ENCODE peak calls at places on chromosomes 16 and 17, in nine cellular contexts. M is prostate gland, Z is stomach, O is IMR-90, X is right lobe of liver, R is breast epithelium, U is transverse colon, Q is body of pancreas, P is heart left ventricle. T is an unnamed sample. For H3K4me1 and H3K36me3, the result is how much of the 10 kb centered on the place peaks cover.

GRCh38 chr16:31064882-31065461 is 9.1 kb downstream of the ZNF668 start:
- DNase-seq in O (peak), Z (no peak), P (peak), R (no peak), X (no peak), Q (no peak), M (no peak), U (no peak), T (no peak)

GRCh38 chr17:80859004-80859941 is 132.4 kb upstream of the CHMP6 start:
- DNase-seq in M (peak), Q (peak), U (peak), P (peak), O (peak), R (no peak), X (peak), Z (peak), T (peak)

GRCh38 chr16:17078950-17079631 is 391.7 kb downstream of the XYLT1 start:
- DNase-seq in M (no peak), X (no peak), Z (no peak), P (no peak), R (no peak), O (no peak), U (no peak), Q (no peak), T (no peak)

GRCh38 chr17:16444258-16444886 is 29.0 kb downstream of the TRPV2 start:
- DNase-seq in P (no peak), O (no peak), X (no peak), U (no peak), M (no peak), R (no peak), Z (peak), Q (peak), T (no peak)

GRCh38 chr16:23282508-23282907 is 19.6 kb upstream of the SCNN1B start:
- DNase-seq in O (no peak), M (no peak), R (no peak), X (no peak), Z (no peak), U (no peak), Q (no peak), P (no peak), T (no peak)

GRCh38 chr16:50771366-50771765 is 29.5 kb downstream of the CYLD start:
- DNase-seq in X (no peak), R (no peak), U (no peak), M (no peak), P (no peak), Q (no peak), O (peak), Z (no peak), T (no peak)

GRCh38 chr16:85448557-85449194 is 164.4 kb upstream of the GSE1 start:
- DNase-seq in M (no peak), P (no peak), R (peak), Q (peak), O (no peak), X (peak), U (peak), Z (peak), T (no peak)

GRCh38 chr17:5533486-5534315 is 47.3 kb downstream of the MIS12 start:
- DNase-seq in R (no peak), U (no peak), Q (no peak), P (no peak), Z (no peak), M (no peak), X (no peak), O (no peak), T (no peak)

GRCh38 chr17:38430822-38431221 is 2.6 kb downstream of the ARHGAP23 start:
- DNase-seq in M (no peak), Q (no peak), R (no peak), P (no peak), Z (no peak), U (no peak), O (no peak), X (peak), T (no peak)

GRCh38 chr17:15260376-15261062 is 4.6 kb downstream of the PMP22 start:
- DNase-seq in Z (peak), Q (peak), M (peak), O (peak), P (peak), R (peak), X (peak), U (peak), T (peak)

GRCh38 chr16:53933407-53933806 is 229.5 kb downstream of the FTO start:
- DNase-seq in M (no peak), R (no peak), X (no peak), U (no peak), O (no peak), P (no peak), Q (no peak), Z (no peak), T (no peak)

GRCh38 chr17:81566461-81567126 is 14.4 kb upstream of the FAAP100 start:
- DNase-seq in Q (peak), Z (peak), R (peak), P (peak), O (peak), M (peak), U (peak), X (peak), T (peak)

DNA sequence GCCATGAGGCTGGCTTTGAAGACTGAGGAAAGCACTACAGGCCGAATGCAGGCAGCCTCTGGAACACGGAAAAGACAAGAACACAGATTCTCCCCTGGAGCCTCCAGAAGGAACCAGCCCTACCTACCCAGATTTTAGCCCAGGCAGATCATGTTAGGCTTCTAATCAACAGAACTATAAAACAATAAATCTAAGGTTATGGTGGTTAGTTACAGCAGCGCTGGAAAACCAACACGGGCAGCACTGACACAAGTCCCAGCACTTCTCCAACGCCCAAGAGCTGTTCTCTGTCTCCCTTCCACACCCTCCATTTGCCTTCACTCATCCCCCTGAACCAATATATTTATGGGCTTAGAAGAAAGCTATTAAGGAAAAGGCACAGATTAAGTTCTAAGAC is 7.5 kb downstream of the ANKRD11 start:
- DNase-seq in Z (no peak), M (no peak), Q (no peak), X (no peak), R (no peak), O (no peak), P (no peak), U (peak), T (no peak)
- H3K4me1 ChIP-seq in Z (half or more), M (under half), Q (half or more), X (under half), R (under half), O (under half), P (half or more), U (half or more), T (under half)

GRCh38 chr17:69608808-69609494 is 194.5 kb downstream of the MAP2K6 start:
- DNase-seq in M (no peak), X (no peak), O (peak), Q (no peak), R (no peak), P (no peak), U (no peak), Z (no peak), T (no peak)
- TF ChIP-seq POLR2A in M (no peak), X (no peak), O (no peak), Q (no peak), R (no peak), P (no peak), U (no peak), Z (no peak), T (no peak)

DNA sequence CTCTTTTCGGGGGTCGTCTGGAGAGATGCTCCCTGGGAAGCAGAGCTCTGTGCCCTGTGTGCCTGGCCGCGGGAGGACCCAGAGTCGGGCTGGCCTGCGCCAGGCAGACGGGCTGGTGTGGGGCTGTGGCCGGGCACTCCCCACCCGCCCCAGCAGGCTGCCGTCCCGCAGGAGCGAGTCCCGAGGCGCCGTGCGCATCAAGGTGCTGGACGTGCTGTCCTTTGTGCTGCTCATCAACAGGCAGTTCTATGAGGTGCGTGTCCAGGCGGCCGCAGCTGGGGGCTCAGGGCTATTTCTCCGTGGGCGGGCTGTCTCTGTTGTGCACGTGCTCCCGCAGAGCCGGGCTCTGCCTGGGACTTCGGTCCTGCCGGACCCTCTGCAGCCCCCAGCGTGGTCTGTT is 15.0 kb downstream of the TSC2 start:
- DNase-seq in U (no peak), M (no peak), R (no peak), X (no peak), P (no peak), Z (no peak), O (no peak), Q (no peak), T (no peak)
- H3K36me3 ChIP-seq in U (under half), M (under half), R (under half), X (under half), P (under half), Z (half or more), O (half or more), Q (under half), T (under half)

GRCh38 chr16:22124583-22125284 is 32.4 kb downstream of the VWA3A start:
- DNase-seq in Q (no peak), P (no peak), U (no peak), Z (no peak), R (no peak), M (no peak), O (no peak), X (no peak), T (no peak)

GRCh38 chr16:22132801-22133200 is 29.5 kb upstream of the SDR42E2 start:
- DNase-seq in R (no peak), M (no peak), P (no peak), O (no peak), Z (no peak), Q (no peak), U (no peak), X (no peak), T (no peak)

GRCh38 chr16:22126037-22126558 is 33.8 kb downstream of the VWA3A start:
- DNase-seq in Q (no peak), P (no peak), R (no peak), X (no peak), M (no peak), U (no peak), O (no peak), Z (no peak), T (no peak)

GRCh38 chr16:22130528-22130927 is 31.8 kb upstream of the SDR42E2 start:
- DNase-seq in Q (no peak), X (no peak), U (no peak), M (no peak), R (no peak), P (no peak), O (no peak), Z (no peak), T (no peak)
- H3K4me1 ChIP-seq in Q (under half), X (under half), U (under half), M (under half), R (under half), P (under half), O (under half), Z (under half), T (under half)

DNA sequence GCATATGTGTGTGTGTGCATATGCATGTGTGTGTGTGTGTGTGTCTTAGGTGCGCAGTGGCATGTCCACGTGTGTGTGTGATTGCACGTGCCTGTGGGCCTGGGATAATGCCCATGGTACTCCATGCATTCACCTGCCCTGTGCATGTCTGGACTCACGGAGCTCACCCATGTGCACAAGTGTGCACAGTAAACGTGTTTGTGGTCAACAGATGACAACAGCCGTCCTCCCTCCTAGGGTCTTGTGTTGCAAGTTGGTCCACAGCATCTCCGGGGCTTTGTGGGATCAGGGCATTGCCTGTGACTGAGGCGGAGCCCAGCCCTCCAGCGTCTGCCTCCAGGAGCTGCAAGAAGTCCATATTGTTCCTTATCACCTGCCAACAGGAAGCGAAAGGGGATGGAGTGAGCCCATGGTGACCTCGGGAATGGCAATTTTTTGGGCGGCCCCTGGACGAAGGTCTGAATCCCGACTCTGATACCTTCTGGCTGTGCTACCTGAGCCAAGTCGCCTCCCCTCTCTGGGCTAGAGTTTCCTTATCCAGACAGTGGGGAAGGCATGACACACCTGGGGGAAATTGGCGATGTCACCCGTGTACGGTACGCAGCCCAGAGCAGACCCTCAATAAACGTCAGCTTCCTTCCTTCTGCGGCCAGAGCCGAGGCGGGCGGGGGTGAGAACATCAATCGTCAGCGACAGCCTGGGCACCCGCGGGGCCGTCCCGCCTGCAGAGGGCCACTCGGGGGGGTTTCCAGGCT is 47.6 kb downstream of the IL21R start:
- DNase-seq in U (peak), Q (no peak), O (no peak), M (no peak), X (no peak), R (no peak), Z (peak), P (no peak), T (no peak)
- TF ChIP-seq POLR2A in U (no peak), Q (no peak), O (no peak), M (no peak), X (no peak), R (no peak), Z (no peak), P (no peak), T (no peak)

DNA sequence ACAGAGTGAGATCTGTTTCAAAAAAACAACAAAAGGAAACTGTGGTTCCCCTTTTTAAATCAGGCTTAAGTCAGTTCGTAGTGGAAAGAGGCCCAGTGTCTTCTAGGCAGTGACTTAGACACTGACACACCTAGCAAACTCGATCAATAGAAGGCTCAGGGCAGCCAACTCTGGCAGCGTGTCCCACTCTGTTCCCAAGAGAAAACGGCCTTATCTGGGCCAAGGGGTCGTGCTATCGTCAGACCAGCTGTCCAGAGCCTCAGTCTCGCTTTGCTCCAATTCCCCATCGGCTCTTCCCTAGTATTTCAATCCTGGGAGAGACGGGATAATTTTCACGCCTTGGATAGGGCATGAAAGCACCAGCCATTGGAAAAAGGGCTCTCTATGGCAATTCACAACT is 72.9 kb downstream of the SLC5A11 start:
- DNase-seq in U (no peak), R (no peak), X (no peak), Q (no peak), O (no peak), P (no peak), M (no peak), Z (no peak), T (no peak)
- H3K36me3 ChIP-seq in U (under half), R (under half), X (under half), Q (under half), O (half or more), P (under half), M (under half), Z (under half), T (under half)

GRCh38 chr17:49820773-49821172 is 27.1 kb downstream of the TAC4 start:
- DNase-seq in Q (no peak), O (no peak), U (no peak), X (no peak), P (no peak), Z (no peak), R (no peak), M (no peak), T (no peak)

GRCh38 chr17:49817993-49818392 is 29.5 kb downstream of the KAT7 start:
- DNase-seq in U (no peak), Q (no peak), X (no peak), Z (no peak), P (no peak), R (no peak), M (no peak), O (no peak), T (no peak)

GRCh38 chr17:49821466-49821865 is 26.4 kb downstream of the TAC4 start:
- DNase-seq in R (no peak), X (no peak), Z (no peak), O (no peak), P (no peak), M (no peak), U (no peak), Q (no peak), T (no peak)

GRCh38 chr17:49819118-49819517 is 28.8 kb downstream of the TAC4 start:
- DNase-seq in R (no peak), M (no peak), O (no peak), X (no peak), Q (no peak), Z (no peak), U (no peak), P (no peak), T (no peak)

GRCh38 chr17:49819651-49820050 is 28.2 kb downstream of the TAC4 start:
- DNase-seq in X (no peak), M (no peak), P (no peak), O (no peak), Q (no peak), U (no peak), Z (no peak), R (no peak), T (no peak)
- H3K4me1 ChIP-seq in X (under half), M (under half), P (under half), O (under half), Q (under half), U (under half), Z (under half), R (under half), T (under half)

GRCh38 chr16:68300736-68301459 is 9.8 kb downstream of the SLC7A6OS start:
- DNase-seq in M (no peak), Z (no peak), R (no peak), U (no peak), X (no peak), P (no peak), Q (no peak), O (no peak), T (no peak)
- TF ChIP-seq POLR2A in M (no peak), Z (no peak), R (no peak), U (no peak), X (no peak), P (no peak), Q (no peak), O (no peak), T (no peak)

T was measured in ovary.